ENCODE peak calls at places on chromosomes 1 and 21, in seven cellular contexts. X, M, Q, R, S, B and A are unnamed samples.

GRCh38 chr1:184409011-184409410 is 22.2 kb downstream of the C1orf21 start:
- DNase-seq in R (no peak), S (peak; percentile 44), Q (no peak), B (no peak), X (no peak), M (peak; percentile 45), A (no peak)

GRCh38 chr1:5620997-5621396 is 371.2 kb downstream of the NPHP4 start:
- DNase-seq in M (no peak), S (no peak), R (no peak), X (peak; percentile 54), B (no peak), Q (no peak), A (no peak)

GRCh38 chr1:109134423-109134822 is 20.5 kb downstream of the ELAPOR1 start:
- DNase-seq in R (no peak), S (no peak), M (no peak), Q (no peak), B (no peak), X (peak; percentile 71), A (peak; percentile 55)

GRCh38 chr1:53344921-53345838 is 17.3 kb upstream of the LRP8 start:
- DNase-seq in Q (peak; percentile 7), B (no peak), R (no peak), S (no peak), X (no peak), M (no peak), A (no peak)

GRCh38 chr1:219125342-219125741 is 48.3 kb upstream of the LYPLAL1 start:
- DNase-seq in R (no peak), S (no peak), X (no peak), M (no peak), B (no peak), Q (no peak), A (no peak)

GRCh38 chr1:10675813-10676212 is 120.6 kb downstream of the CASZ1 start:
- DNase-seq in Q (no peak), B (no peak), R (no peak), X (no peak), M (no peak), S (no peak), A (no peak)

GRCh38 chr1:87155648-87156047 is 173.0 kb upstream of the LMO4 start:
- DNase-seq in M (no peak), S (no peak), Q (no peak), R (no peak), B (no peak), X (no peak), A (peak; percentile 30)

GRCh38 chr1:240258910-240259309 is 167.2 kb downstream of the FMN2 start:
- DNase-seq in Q (no peak), S (peak; percentile 94), R (no peak), M (peak; percentile 92), X (no peak), B (no peak), A (no peak)

GRCh38 chr1:170545476-170545875 is 13.5 kb downstream of the GORAB start:
- DNase-seq in R (no peak), M (peak; percentile 88), S (peak; percentile 92), B (no peak), Q (no peak), X (no peak), A (no peak)

GRCh38 chr1:151990856-151991198 is 2.8 kb downstream of the S100A10 start:
- DNase-seq in Q (no peak), X (no peak), B (no peak), R (peak; percentile 61), M (peak; percentile 79), S (peak; percentile 77), A (peak; percentile 34)

GRCh38 chr1:20318971-20319370 is 28.3 kb downstream of the VWA5B1 start:
- DNase-seq in X (no peak), M (peak; percentile 28), Q (no peak), R (no peak), S (peak; percentile 20), B (no peak), A (no peak)

GRCh38 chr1:196651637-196652215 is at the start of gene CFH:
- DNase-seq in S (peak; percentile 95), R (peak; percentile 49), X (no peak), Q (no peak), B (no peak), M (peak; percentile 91), A (no peak)

GRCh38 chr1:61491497-61491896 is 233.4 kb downstream of the TM2D1 start:
- DNase-seq in R (no peak), Q (no peak), M (peak; percentile 0), B (no peak), S (peak; percentile 41), X (no peak), A (no peak)

GRCh38 chr1:51636765-51637522 is 20.1 kb downstream of the OSBPL9 start:
- DNase-seq in Q (peak; percentile 58), R (peak; percentile 49), B (no peak), X (no peak), S (peak; percentile 90), M (peak; percentile 91), A (no peak)

GRCh38 chr1:183277821-183278735 is 92.0 kb downstream of the LAMC2 start:
- DNase-seq in X (no peak), S (peak; percentile 82), Q (no peak), R (no peak), M (peak; percentile 54), B (no peak), A (no peak)

GRCh38 chr1:89780721-89781120 is 40.1 kb upstream of the LRRC8D start:
- DNase-seq in S (peak; percentile 56), X (no peak), Q (no peak), M (peak; percentile 69), B (no peak), R (no peak), A (no peak)

GRCh38 chr1:34163792-34164509 is 1.1 kb downstream of the CSMD2 start:
- DNase-seq in B (no peak), R (no peak), S (peak; percentile 35), M (no peak), Q (no peak), X (no peak), A (no peak)

GRCh38 chr1:40739455-40740008 is 44.1 kb upstream of the KCNQ4 start:
- DNase-seq in R (no peak), Q (no peak), B (no peak), X (no peak), M (peak; percentile 21), S (no peak), A (no peak)

GRCh38 chr1:101250219-101250618 is 13.4 kb downstream of the S1PR1 start:
- DNase-seq in Q (no peak), M (no peak), B (no peak), X (no peak), R (no peak), S (no peak), A (no peak)

GRCh38 chr1:173870252-173871075 is 2.3 kb downstream of the ZBTB37 start:
- DNase-seq in Q (no peak), B (peak; percentile 57), X (peak; percentile 28), M (no peak), S (no peak), R (no peak), A (peak; percentile 31)

GRCh38 chr1:162214202-162214601 is 144.7 kb downstream of the NOS1AP start:
- DNase-seq in Q (no peak), R (no peak), M (no peak), X (no peak), B (no peak), S (no peak), A (no peak)

GRCh38 chr1:202058001-202058908 is 47.9 kb downstream of the ELF3 start:
- DNase-seq in S (peak; percentile 55), R (no peak), Q (no peak), B (no peak), M (peak; percentile 35), X (peak; percentile 4), A (no peak)

GRCh38 chr1:221217029-221217428 is 337.8 kb downstream of the HLX start:
- DNase-seq in B (no peak), Q (no peak), S (peak; percentile 9), X (no peak), R (no peak), M (peak; percentile 8), A (no peak)

GRCh38 chr1:172630868-172631267 is 28.0 kb upstream of the FASLG start:
- DNase-seq in Q (no peak), M (peak; percentile 62), R (no peak), S (peak; percentile 54), B (no peak), X (no peak), A (no peak)

GRCh38 chr1:6350416-6351088 is 43.0 kb downstream of the ACOT7 start:
- DNase-seq in S (peak; percentile 44), B (no peak), Q (no peak), M (no peak), X (no peak), R (no peak), A (no peak)

GRCh38 chr1:209900734-209901133 is 37.3 kb upstream of the SYT14 start:
- DNase-seq in S (peak; percentile 95), X (no peak), M (peak; percentile 77), B (no peak), R (no peak), Q (no peak), A (no peak)

GRCh38 chr1:210647406-210648333 is 319.0 kb downstream of the HHAT start:
- DNase-seq in B (no peak), X (no peak), Q (no peak), M (peak; percentile 68), R (no peak), S (peak; percentile 96), A (peak; percentile 39)

GRCh38 chr1:19892129-19892528 is 9.9 kb downstream of the OTUD3 start:
- DNase-seq in X (no peak), R (no peak), S (no peak), Q (no peak), M (no peak), B (no peak), A (no peak)

GRCh38 chr21:14284439-14284838 is 68.5 kb downstream of the RBM11 start:
- DNase-seq in R (no peak), M (no peak), X (no peak), S (no peak), Q (no peak), B (no peak), A (no peak)

DNA sequence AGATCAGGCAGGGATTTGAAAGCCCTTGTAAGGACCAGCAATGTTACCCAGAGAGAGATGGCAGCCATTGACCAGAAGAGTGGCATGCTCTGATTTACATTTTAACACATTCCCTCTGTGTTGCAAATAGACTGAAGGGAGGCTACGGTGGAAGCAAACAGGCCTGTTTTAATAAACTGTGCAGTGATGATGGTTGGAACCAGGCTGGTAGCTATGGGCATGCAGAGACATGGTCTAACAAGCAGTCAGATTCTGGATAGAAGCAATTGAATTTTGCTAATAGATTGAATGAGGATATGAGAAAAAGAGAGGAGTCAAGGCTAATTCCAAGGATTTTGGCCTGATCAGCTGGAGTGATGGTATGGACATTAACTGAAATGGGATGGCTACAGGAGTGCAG is 32.3 kb upstream of the ZNF648 start:
- DNase-seq in B (no peak), Q (no peak), X (no peak), S (no peak), R (no peak), M (no peak), A (no peak)
- H3K4me3 ChIP-seq in B (no peak overlapping the region), Q (no peak overlapping the region), X (no peak overlapping the region), S (no peak overlapping the region), R (no peak overlapping the region), M (no peak overlapping the region), A (no peak overlapping the region)

GRCh38 chr1:36951761-36952160 is 82.6 kb downstream of the GRIK3 start:
- DNase-seq in R (no peak), B (no peak), X (no peak), Q (no peak), M (no peak), S (no peak), A (no peak)
- H3K27me3 ChIP-seq in R (no peaks in the 10 kb centered on the region), B (no peaks in the 10 kb centered on the region), X (no peaks in the 10 kb centered on the region), Q (no peaks in the 10 kb centered on the region), M (no peaks in the 10 kb centered on the region), S (no peaks in the 10 kb centered on the region), A (no peaks in the 10 kb centered on the region)

GRCh38 chr1:157785241-157785640 is 8.3 kb upstream of the FCRL2 start:
- DNase-seq in X (no peak), B (no peak), R (no peak), Q (no peak), M (no peak), S (no peak), A (no peak)
- H3K4me1 ChIP-seq in X (no peaks in the 10 kb centered on the region), B (no peaks in the 10 kb centered on the region), R (no peaks in the 10 kb centered on the region), Q (no peaks in the 10 kb centered on the region), M (no peaks in the 10 kb centered on the region), S (no peaks in the 10 kb centered on the region), A (no peaks in the 10 kb centered on the region)

GRCh38 chr1:28517649-28517999 is 11.8 kb downstream of the RCC1 start:
- DNase-seq in B (no peak), R (no peak), X (no peak), Q (no peak), M (peak; percentile 37), S (peak; percentile 43), A (no peak)
- H3K4me3 ChIP-seq in B (peak overlapping the region; percentile 51), R (peak overlapping the region; percentile 71), X (peak overlapping the region; percentile 74), Q (peak overlapping the region; percentile 58), M (no peak overlapping the region), S (peak overlapping the region; percentile 57), A (peak overlapping the region; percentile 56)